ENCODE peak calls at places on chromosome 11, in five cellular contexts. V, H, A, F and Q are unnamed samples.

GRCh38 chr11:83649468-83649915 is 363.3 kb upstream of the CCDC90B start:
- DNase-seq in F (no peak), A (no peak), V (no peak), H (no peak), Q (no peak)

GRCh38 chr11:130403301-130403804 is 25.1 kb downstream of the ADAMTS8 start:
- DNase-seq in H (peak; percentile 44), A (peak; percentile 43), V (no peak), F (no peak), Q (no peak)

GRCh38 chr11:132312616-132313210 is 942.3 kb downstream of the NTM start:
- DNase-seq in A (no peak), H (no peak), F (no peak), V (no peak), Q (peak; percentile 37)

GRCh38 chr11:76256448-76256847 is 50.1 kb upstream of the WNT11 start:
- DNase-seq in V (no peak), H (no peak), A (no peak), F (no peak), Q (no peak)

GRCh38 chr11:131474947-131475346 is 104.5 kb downstream of the NTM start:
- DNase-seq in A (no peak), H (no peak), F (no peak), V (no peak), Q (no peak)

GRCh38 chr11:74024630-74025029 is 15.7 kb upstream of the UCP3 start:
- DNase-seq in A (no peak), F (peak; percentile 44), V (no peak), H (peak; percentile 33), Q (peak; percentile 27)

GRCh38 chr11:5007561-5007960 is 12.9 kb downstream of the OR51L1 start:
- DNase-seq in H (no peak), V (no peak), F (no peak), A (no peak), Q (peak; percentile 51)

GRCh38 chr11:116837231-116838091 is at the start of gene APOA1:
- DNase-seq in H (no peak), V (no peak), A (peak; percentile 44), F (no peak), Q (peak; percentile 85)

GRCh38 chr11:63502252-63502820 is 3.5 kb upstream of the LGALS12 start:
- DNase-seq in V (no peak), A (no peak), H (no peak), F (no peak), Q (no peak)

GRCh38 chr11:103257360-103257759 is 148.1 kb downstream of the DYNC2H1 start:
- DNase-seq in V (peak; percentile 6), H (no peak), F (no peak), A (no peak), Q (no peak)

GRCh38 chr11:1040428-1041148 is 4.1 kb upstream of the MUC6 start:
- DNase-seq in V (no peak), H (no peak), F (no peak), A (no peak), Q (no peak)

GRCh38 chr11:4684631-4685285 is 12.9 kb downstream of the OR51E2 start:
- DNase-seq in H (no peak), F (no peak), V (no peak), A (no peak), Q (no peak)

GRCh38 chr11:19577849-19578619 is 134.6 kb upstream of the NAV2 start:
- DNase-seq in V (no peak), A (peak; percentile 33), F (peak; percentile 25), H (peak; percentile 42), Q (no peak)

GRCh38 chr11:1759151-1759850 is 4.4 kb downstream of the CTSD start:
- DNase-seq in A (no peak), H (no peak), F (peak; percentile 67), V (no peak), Q (no peak)

GRCh38 chr11:71197096-71197495 is 55.3 kb downstream of the SHANK2 start:
- DNase-seq in H (no peak), F (no peak), A (no peak), V (no peak), Q (no peak)

GRCh38 chr11:47611240-47611863 is 17.1 kb upstream of the C1QTNF4 start:
- DNase-seq in H (no peak), V (no peak), A (no peak), F (no peak), Q (no peak)

GRCh38 chr11:7511405-7511804 is 2.4 kb upstream of the PPFIBP2 start:
- DNase-seq in V (no peak), F (peak; percentile 17), H (peak; percentile 53), A (peak; percentile 60), Q (peak; percentile 78)

GRCh38 chr11:106959800-106960199 is 58.5 kb downstream of the GUCY1A2 start:
- DNase-seq in F (no peak), H (no peak), V (no peak), A (no peak), Q (no peak)

GRCh38 chr11:64653388-64653973 is 62.5 kb downstream of the SLC22A12 start:
- DNase-seq in V (no peak), F (no peak), A (no peak), H (no peak), Q (no peak)
- H3K27ac ChIP-seq in V (no peak overlapping the region), F (no peak overlapping the region), A (no peak overlapping the region), H (no peak overlapping the region), Q (no peak overlapping the region)

GRCh38 chr11:125591659-125592304 is 870 bp upstream of the STT3A start:
- DNase-seq in F (peak; percentile 37), V (peak; percentile 10), H (peak; percentile 37), A (peak; percentile 33), Q (peak; percentile 50)
- TF ChIP-seq POLR2A in F (no peak), V (no peak), H (no peak), A (no peak), Q (no peak)

GRCh38 chr11:30433831-30434230 is 110.9 kb downstream of the ARL14EP start:
- DNase-seq in V (no peak), A (no peak), F (no peak), H (no peak), Q (no peak)

GRCh38 chr11:30435488-30435887 is 112.6 kb downstream of the ARL14EP start:
- DNase-seq in A (no peak), V (no peak), F (no peak), H (no peak), Q (no peak)

GRCh38 chr11:30431127-30431814 is 108.4 kb downstream of the ARL14EP start:
- DNase-seq in H (no peak), F (no peak), V (no peak), A (no peak), Q (no peak)

GRCh38 chr11:30432177-30432576 is 109.3 kb downstream of the ARL14EP start:
- DNase-seq in F (no peak), A (no peak), H (no peak), V (no peak), Q (no peak)

GRCh38 chr11:30432716-30433115 is 109.8 kb downstream of the ARL14EP start:
- DNase-seq in A (no peak), V (no peak), F (no peak), H (no peak), Q (no peak)
- H3K27ac ChIP-seq in A (no peak overlapping the region), V (no peak overlapping the region), F (no peak overlapping the region), H (no peak overlapping the region), Q (no peak overlapping the region)

DNA sequence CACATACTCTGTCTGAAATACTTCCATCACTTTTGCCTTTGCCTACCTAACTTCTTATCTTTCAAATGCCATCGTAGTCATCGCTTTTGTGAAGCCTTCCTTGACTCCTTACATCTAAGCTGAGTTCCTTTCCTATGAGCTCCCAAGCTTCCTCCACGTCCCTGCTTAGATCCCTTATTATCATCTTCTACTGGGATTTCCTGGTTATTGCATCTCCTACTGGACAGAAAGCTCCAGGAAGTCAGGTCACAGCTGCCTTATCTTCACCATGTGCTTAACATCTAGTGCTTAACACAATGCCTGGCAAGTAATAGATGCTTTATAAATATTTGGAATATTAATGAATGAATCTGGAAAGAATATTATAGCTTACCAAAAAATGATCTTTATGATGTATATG is 5.9 kb downstream of the YPEL4 start:
- DNase-seq in H (no peak), V (no peak), F (no peak), A (no peak), Q (no peak)
- TF ChIP-seq POLR2A in H (no peak), V (no peak), F (no peak), A (no peak), Q (no peak)

DNA sequence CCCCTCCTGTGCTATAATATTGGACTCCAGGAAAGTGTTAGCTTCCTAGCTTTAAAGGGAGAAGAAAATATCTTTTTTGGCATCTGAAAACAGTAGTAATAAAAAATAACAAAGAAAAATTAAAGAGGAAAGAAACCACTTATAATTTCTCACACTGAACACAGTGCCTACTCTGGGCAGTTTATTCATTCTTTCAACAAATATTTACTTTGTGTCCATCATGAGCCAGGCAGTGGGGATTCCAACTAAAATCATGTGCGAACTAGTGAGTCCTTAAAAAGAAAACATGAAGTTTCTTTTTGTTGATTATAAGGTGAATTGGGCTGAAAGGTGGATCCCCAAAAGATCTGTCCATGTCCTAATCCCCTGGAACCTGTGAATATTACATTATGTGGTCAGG is 16.0 kb upstream of the ELF5 start:
- DNase-seq in V (no peak), A (no peak), H (no peak), F (no peak), Q (no peak)
- H3K27ac ChIP-seq in V (no peak overlapping the region), A (no peak overlapping the region), H (no peak overlapping the region), F (no peak overlapping the region), Q (no peak overlapping the region)

DNA sequence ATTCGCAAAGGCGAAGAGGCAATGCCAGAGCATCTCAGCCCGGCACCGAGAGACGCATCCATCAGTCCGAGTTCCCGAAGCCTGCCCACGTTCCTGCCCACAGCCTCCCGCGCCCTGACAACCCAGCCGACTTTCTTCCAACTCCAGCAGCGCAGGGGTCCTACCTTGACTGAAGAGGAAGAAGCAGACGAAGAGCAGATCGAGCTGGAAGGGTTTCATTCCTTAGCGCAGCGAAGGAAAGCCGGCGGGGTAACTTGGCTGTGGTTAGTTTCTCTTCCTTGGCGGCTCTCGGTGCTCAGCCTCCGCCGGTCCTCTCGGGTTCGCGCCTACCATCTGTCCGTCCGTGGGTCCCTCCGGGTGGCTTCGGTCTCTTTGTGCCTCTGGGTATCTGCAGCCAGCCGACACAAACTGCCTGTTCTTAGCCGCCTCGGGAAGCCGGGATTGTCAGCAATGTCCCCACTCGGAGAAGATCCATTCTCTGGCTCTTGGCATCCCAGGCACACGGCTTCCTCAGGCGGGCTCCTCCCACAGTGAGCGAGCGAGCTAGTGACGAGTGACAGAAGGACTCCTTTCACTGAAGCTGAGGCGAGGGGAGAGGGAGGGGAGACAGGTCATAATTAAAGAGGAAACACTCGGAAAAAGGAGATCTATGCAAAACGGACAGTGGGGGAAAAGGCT is at the start of gene KIRREL3:
- DNase-seq in H (no peak), F (no peak), V (peak; percentile 58), A (no peak), Q (peak; percentile 20)
- TF ChIP-seq POLR2A in H (no peak), F (no peak), V (no peak), A (no peak), Q (no peak)